ENCODE peak calls at places on chromosome 21, in eight cellular contexts. Z is RPMI8226; V is NCI-H1694; C is naive thymus-derived CD8-positive, alpha-beta T cell; T is neural progenitor cell; U is brain pericyte; P is AG08396; Y is NCI-H2029. J is an unnamed sample.

GRCh38 chr21:29656504-29657227 is 283.1 kb downstream of the GRIK1 start:
- DNase-seq in Z (no peak), V (no peak), C (no peak), T (no peak), U (no peak), P (peak), Y (no peak), J (peak)

GRCh38 chr21:34274001-34274400 is 89.8 kb upstream of the KCNE2 start:
- DNase-seq in Z (no peak), V (no peak), C (no peak), T (no peak), U (no peak), P (no peak), Y (no peak), J (no peak)

GRCh38 chr21:18950045-18950740 is 546.6 kb upstream of the TMPRSS15 start:
- DNase-seq in Z (no peak), V (no peak), C (no peak), T (no peak), U (no peak), P (no peak), Y (no peak), J (no peak)

GRCh38 chr21:41211041-41211426 is 43.1 kb downstream of the BACE2 start:
- DNase-seq in Z (no peak), V (no peak), C (no peak), T (no peak), U (no peak), P (no peak), Y (no peak), J (no peak)

GRCh38 chr21:45913416-45913765 is 68.2 kb upstream of the COL6A1 start:
- DNase-seq in Z (no peak), V (no peak), C (no peak), T (no peak), U (no peak), P (no peak), Y (no peak), J (no peak)

GRCh38 chr21:45994738-45995685 is 13.4 kb downstream of the COL6A1 start:
- DNase-seq in Z (no peak), V (no peak), C (no peak), T (no peak), U (no peak), P (no peak), Y (no peak), J (no peak)

GRCh38 chr21:27382404-27382803 is 415.5 kb upstream of the ADAMTS5 start:
- DNase-seq in Z (no peak), V (peak), C (no peak), T (no peak), U (no peak), P (no peak), Y (no peak), J (no peak)

GRCh38 chr21:43365611-43366426 is 61.1 kb downstream of the SIK1 start:
- DNase-seq in Z (no peak), V (no peak), C (no peak), T (no peak), U (no peak), P (no peak), Y (no peak), J (no peak)

GRCh38 chr21:36087362-36088138 is 17.7 kb downstream of the CBR1 start:
- DNase-seq in Z (no peak), V (no peak), C (no peak), T (peak), U (no peak), P (no peak), Y (no peak), J (peak)

GRCh38 chr21:28538987-28539622 is 453.6 kb downstream of the LTN1 start:
- DNase-seq in Z (no peak), V (no peak), C (no peak), T (no peak), U (peak), P (no peak), Y (no peak), J (peak)

GRCh38 chr21:45543371-45543709 is 1.1 kb upstream of the SLC19A1 start:
- DNase-seq in Z (no peak), V (no peak), C (no peak), T (no peak), U (no peak), P (no peak), Y (no peak), J (no peak)

GRCh38 chr21:46457801-46458314 is 833 bp upstream of the DIP2A start:
- DNase-seq in Z (peak), V (no peak), C (no peak), T (no peak), U (peak), P (peak), Y (peak), J (peak)

GRCh38 chr21:25191141-25191540 is 416.1 kb downstream of the MRPL39 start:
- DNase-seq in Z (no peak), V (no peak), C (no peak), T (no peak), U (no peak), P (no peak), Y (no peak), J (no peak)

GRCh38 chr21:16419188-16419874 is 689.5 kb downstream of the USP25 start:
- DNase-seq in Z (no peak), V (no peak), C (no peak), T (peak), U (peak), P (peak), Y (peak), J (peak)